ENCODE peak calls at places on chromosomes 4 and X, in ten cellular contexts. G, N, D, T, I, F, K, U, J and O are unnamed samples.

GRCh38 chr4:108170729-108171540 is 2.2 kb upstream of the LEF1 start:
- DNase-seq in G (no peak), N (no peak), D (no peak), T (no peak), I (no peak), F (no peak), K (no peak), U (no peak), J (no peak), O (no peak)

GRCh38 chr4:153465583-153465921 is 608 bp upstream of the TMEM131L start:
- DNase-seq in G (peak), N (no peak), D (peak), T (no peak), I (no peak), F (peak), K (peak), U (peak), J (peak), O (peak)

GRCh38 chr4:119656986-119657635 is 28.5 kb upstream of the PDE5A start:
- DNase-seq in G (no peak), N (no peak), D (no peak), T (no peak), I (no peak), F (no peak), K (no peak), U (peak), J (peak), O (no peak)

GRCh38 chrX:105945266-105945665 is 93.3 kb downstream of the SERPINA7 start:
- DNase-seq in G (no peak), N (no peak), D (no peak), T (no peak), I (no peak), F (no peak), K (no peak), U (no peak), J (no peak), O (no peak)

GRCh38 chrX:1535241-1536041 is 1.5 kb downstream of the P2RY8 start:
- DNase-seq in G (no peak), N (no peak), D (peak), T (no peak), I (no peak), F (no peak), K (peak), U (no peak), J (no peak), O (no peak)

GRCh38 chrX:3549442-3549875 is 164.0 kb downstream of the PRKX start:
- DNase-seq in G (no peak), N (no peak), D (no peak), T (no peak), I (no peak), F (no peak), K (no peak), U (no peak), J (no peak), O (peak)

GRCh38 chr4:188822698-188823097 is 683.5 kb downstream of the TRIML1 start:
- DNase-seq in G (no peak), N (no peak), D (no peak), T (no peak), I (no peak), F (peak), K (no peak), U (no peak), J (no peak), O (no peak)

GRCh38 chr4:169823685-169824084 is 65.9 kb upstream of the HPF1 start:
- DNase-seq in G (no peak), N (no peak), D (no peak), T (peak), I (peak), F (peak), K (no peak), U (peak), J (peak), O (peak)

GRCh38 chr4:56342746-56343145 is 44.5 kb downstream of the AASDH start:
- DNase-seq in G (no peak), N (no peak), D (no peak), T (no peak), I (no peak), F (no peak), K (no peak), U (no peak), J (no peak), O (no peak)